ENCODE peak calls at places on chromosomes 16 and 17, in nine cellular contexts. Z is fibroblast of mammary gland, F is heart right ventricle, H is natural killer cell, C is foreskin keratinocyte, B is GM10248, U is body of pancreas, N is Calu3, O is foreskin fibroblast. D is an unnamed sample.

GRCh38 chr16:85261205-85261604 is 148.9 kb upstream of the CIBAR2 start:
- DNase-seq in Z (no peak), F (no peak), H (no peak), C (no peak), B (no peak), U (no peak), N (no peak), O (no peak), D (no peak)

GRCh38 chr16:85062303-85062702 is 34.7 kb downstream of the KIAA0513 start:
- DNase-seq in Z (no peak), F (no peak), H (no peak), C (no peak), B (no peak), U (no peak), N (no peak), O (no peak), D (no peak)

GRCh38 chr17:3911271-3912053 is 4.8 kb downstream of the P2RX1 start:
- DNase-seq in Z (no peak), F (no peak), H (no peak), C (no peak), B (peak), U (no peak), N (no peak), O (peak), D (no peak)

GRCh38 chr17:30995347-30995746 is 24.5 kb downstream of the RNF135 start:
- DNase-seq in Z (no peak), F (no peak), H (no peak), C (no peak), B (no peak), U (no peak), N (no peak), O (no peak), D (no peak)

GRCh38 chr17:5823219-5823618 is 238.9 kb upstream of the NLRP1 start:
- DNase-seq in Z (no peak), F (no peak), H (no peak), C (peak), B (no peak), U (no peak), N (no peak), O (no peak), D (no peak)

GRCh38 chr16:87689956-87690465 is 75.8 kb downstream of the KLHDC4 start:
- DNase-seq in Z (no peak), F (no peak), H (no peak), C (no peak), B (no peak), U (no peak), N (no peak), O (no peak), D (no peak)

GRCh38 chr17:82927661-82928601 is 88.1 kb upstream of the ZNF750 start:
- DNase-seq in Z (no peak), F (no peak), H (no peak), C (no peak), B (no peak), U (no peak), N (no peak), O (no peak), D (peak)

GRCh38 chr16:23334950-23335349 is 32.8 kb downstream of the SCNN1B start:
- DNase-seq in Z (no peak), F (no peak), H (no peak), C (no peak), B (no peak), U (no peak), N (no peak), O (no peak), D (no peak)

GRCh38 chr16:77585379-77585778 is 136.9 kb upstream of the NUDT7 start:
- DNase-seq in Z (peak), F (no peak), H (no peak), C (no peak), B (no peak), U (no peak), N (no peak), O (no peak), D (no peak)

GRCh38 chr16:54066451-54067056 is 220.0 kb downstream of the IRX3 start:
- DNase-seq in Z (no peak), F (no peak), H (no peak), C (peak), B (no peak), U (peak), N (no peak), O (peak), D (no peak)

GRCh38 chr17:245020-245419 is 63.6 kb upstream of the DOC2B start:
- DNase-seq in Z (no peak), F (no peak), H (no peak), C (no peak), B (no peak), U (peak), N (no peak), O (no peak), D (peak)

GRCh38 chr17:70190959-70191805 is 21.9 kb downstream of the KCNJ2 start:
- DNase-seq in Z (no peak), F (no peak), H (no peak), C (peak), B (no peak), U (no peak), N (no peak), O (peak), D (no peak)

GRCh38 chr17:19904412-19904811 is 36.7 kb upstream of the ULK2 start:
- DNase-seq in Z (peak), F (no peak), H (no peak), C (no peak), B (no peak), U (no peak), N (no peak), O (peak), D (no peak)

GRCh38 chr16:29989111-29989858 is 6.1 kb downstream of the HIRIP3 start:
- DNase-seq in Z (no peak), F (no peak), H (no peak), C (no peak), B (no peak), U (no peak), N (no peak), O (no peak), D (no peak)

GRCh38 chr17:79055197-79055596 is 19.4 kb upstream of the ENGASE start:
- DNase-seq in Z (no peak), F (no peak), H (no peak), C (no peak), B (no peak), U (no peak), N (no peak), O (no peak), D (no peak)

DNA sequence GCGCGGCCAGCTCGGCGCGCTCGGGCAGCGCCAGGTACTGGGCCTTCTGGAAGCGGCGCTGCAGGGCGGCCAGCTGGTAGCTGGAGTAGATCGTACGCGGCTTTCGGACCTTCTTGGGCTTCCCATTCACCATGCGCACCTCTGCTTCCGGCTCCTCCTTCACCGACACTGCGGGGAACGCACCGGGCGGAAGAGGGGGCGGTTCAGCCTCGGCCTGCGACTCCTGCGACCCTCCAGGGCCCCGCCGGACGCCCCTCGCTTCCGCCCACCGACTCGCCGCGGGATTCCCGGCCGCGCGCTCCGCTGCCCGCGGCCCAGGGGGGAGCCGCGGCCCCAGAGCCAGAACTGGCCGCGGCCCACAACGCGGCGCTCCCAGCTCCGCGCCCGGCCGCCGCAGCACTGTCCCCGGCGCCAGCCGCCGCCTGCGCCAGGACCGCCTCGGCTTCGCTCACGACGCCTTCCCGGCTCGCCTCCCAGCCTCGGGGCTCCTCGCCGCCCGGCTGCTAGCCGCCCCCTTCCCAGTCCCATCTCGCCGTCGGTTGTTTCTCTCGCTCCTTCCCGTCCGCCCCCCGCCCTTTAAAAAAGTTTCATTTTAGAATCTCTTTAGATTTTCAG is 1.5 kb downstream of the DLX3 start:
- DNase-seq in Z (no peak), F (no peak), H (no peak), C (peak), B (no peak), U (peak), N (no peak), O (peak), D (no peak)
- TF ChIP-seq CTCF in Z (no peak), F (no peak), H (no peak), C (no peak), B (no peak), U (no peak), N (no peak), O (no peak), D (no peak)

GRCh38 chr17:80845863-80846671 is 145.6 kb upstream of the CHMP6 start:
- DNase-seq in Z (no peak), F (no peak), H (no peak), C (no peak), B (no peak), U (no peak), N (no peak), O (peak), D (no peak)
- TF ChIP-seq CTCF in Z (no peak), F (no peak), H (no peak), C (no peak), B (no peak), U (peak), N (no peak), O (no peak), D (no peak)

GRCh38 chr16:47278571-47278970 is 134.8 kb upstream of the NETO2 start:
- DNase-seq in Z (no peak), F (no peak), H (no peak), C (no peak), B (no peak), U (no peak), N (no peak), O (no peak), D (no peak)
- TF ChIP-seq CTCF in Z (no peak), F (no peak), H (no peak), C (no peak), B (no peak), U (no peak), N (no peak), O (no peak), D (no peak)

GRCh38 chr17:44212507-44213402 is 6.7 kb downstream of the UBTF start:
- DNase-seq in Z (no peak), F (no peak), H (no peak), C (no peak), B (no peak), U (no peak), N (no peak), O (no peak), D (no peak)

GRCh38 chr17:44211281-44212265 is 7.9 kb downstream of the UBTF start:
- DNase-seq in Z (no peak), F (no peak), H (no peak), C (no peak), B (no peak), U (no peak), N (no peak), O (no peak), D (no peak)

GRCh38 chr17:44209786-44210341 is 9.6 kb downstream of the UBTF start:
- DNase-seq in Z (no peak), F (no peak), H (no peak), C (no peak), B (peak), U (no peak), N (no peak), O (peak), D (no peak)

GRCh38 chr17:44213403-44214229 is 5.9 kb downstream of the UBTF start:
- DNase-seq in Z (no peak), F (no peak), H (no peak), C (no peak), B (no peak), U (no peak), N (no peak), O (no peak), D (no peak)

DNA sequence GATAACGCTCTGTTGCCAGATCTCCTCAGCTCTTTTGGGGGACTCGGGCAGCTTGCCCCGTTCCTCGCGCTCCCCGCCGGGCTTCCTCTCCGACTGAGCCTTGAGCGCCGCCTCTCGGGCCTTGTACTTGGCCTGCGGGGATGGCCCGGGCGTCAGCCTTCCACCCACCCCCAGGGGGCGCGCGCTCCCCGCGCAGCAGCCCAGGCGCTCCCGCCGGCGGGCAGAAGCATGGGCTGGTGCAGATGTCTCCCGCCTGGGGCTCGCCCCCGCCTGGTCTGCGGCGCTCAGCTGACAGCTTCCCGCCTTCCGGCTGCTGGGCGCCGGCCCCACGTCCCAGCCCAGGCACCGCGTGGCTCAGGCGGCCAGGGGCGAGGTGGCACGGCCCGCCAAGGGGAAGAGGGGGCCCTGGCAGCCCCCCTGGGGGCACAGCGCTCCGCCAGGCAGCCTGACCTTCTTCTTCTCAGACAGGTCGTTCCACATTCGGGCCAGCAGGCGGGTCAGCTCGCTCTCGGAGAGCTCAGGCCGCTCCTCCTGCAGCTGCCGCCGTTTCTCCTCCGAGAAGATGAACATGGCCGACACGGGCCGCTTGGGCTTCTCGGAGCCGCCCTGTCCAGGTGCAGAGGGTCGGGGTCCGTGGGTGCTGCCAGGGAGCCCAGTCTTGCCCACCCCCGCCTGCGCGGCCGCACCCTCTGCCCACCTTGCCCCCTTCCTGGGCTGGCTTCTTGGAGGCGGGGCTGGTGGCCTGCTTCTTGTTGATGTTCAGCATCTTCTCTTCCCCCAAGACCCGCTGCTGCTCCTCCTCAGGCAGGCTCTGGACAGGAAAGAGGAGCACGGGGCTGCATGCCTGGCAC is 8.9 kb downstream of the UBTF start:
- DNase-seq in Z (peak), F (peak), H (peak), C (no peak), B (peak), U (peak), N (no peak), O (peak), D (peak)
- TF ChIP-seq CTCF in Z (peak), F (peak), H (peak), C (peak), B (peak), U (peak), N (peak), O (peak), D (peak)

GRCh38 chr16:17273142-17273561 is 197.6 kb downstream of the XYLT1 start:
- DNase-seq in Z (peak), F (no peak), H (no peak), C (peak), B (peak), U (peak), N (peak), O (peak), D (no peak)

GRCh38 chr16:17272716-17273115 is 198.0 kb downstream of the XYLT1 start:
- DNase-seq in Z (no peak), F (no peak), H (no peak), C (no peak), B (no peak), U (no peak), N (no peak), O (no peak), D (no peak)

GRCh38 chr16:17275989-17276530 is 194.7 kb downstream of the XYLT1 start:
- DNase-seq in Z (no peak), F (no peak), H (no peak), C (no peak), B (no peak), U (no peak), N (no peak), O (no peak), D (no peak)

GRCh38 chr16:17276610-17277009 is 194.2 kb downstream of the XYLT1 start:
- DNase-seq in Z (no peak), F (no peak), H (no peak), C (no peak), B (no peak), U (no peak), N (no peak), O (no peak), D (no peak)

GRCh38 chr16:17275076-17275732 is 195.6 kb downstream of the XYLT1 start:
- DNase-seq in Z (no peak), F (no peak), H (no peak), C (peak), B (no peak), U (peak), N (peak), O (peak), D (no peak)
- TF ChIP-seq CTCF in Z (no peak), F (no peak), H (no peak), C (no peak), B (no peak), U (no peak), N (no peak), O (no peak), D (no peak)

GRCh38 chr17:49298371-49298976 is 63.6 kb downstream of the ZNF652 start:
- DNase-seq in Z (no peak), F (no peak), H (no peak), C (no peak), B (no peak), U (no peak), N (no peak), O (no peak), D (no peak)
- TF ChIP-seq CTCF in Z (no peak), F (no peak), H (no peak), C (no peak), B (no peak), U (no peak), N (no peak), O (no peak), D (no peak)

DNA sequence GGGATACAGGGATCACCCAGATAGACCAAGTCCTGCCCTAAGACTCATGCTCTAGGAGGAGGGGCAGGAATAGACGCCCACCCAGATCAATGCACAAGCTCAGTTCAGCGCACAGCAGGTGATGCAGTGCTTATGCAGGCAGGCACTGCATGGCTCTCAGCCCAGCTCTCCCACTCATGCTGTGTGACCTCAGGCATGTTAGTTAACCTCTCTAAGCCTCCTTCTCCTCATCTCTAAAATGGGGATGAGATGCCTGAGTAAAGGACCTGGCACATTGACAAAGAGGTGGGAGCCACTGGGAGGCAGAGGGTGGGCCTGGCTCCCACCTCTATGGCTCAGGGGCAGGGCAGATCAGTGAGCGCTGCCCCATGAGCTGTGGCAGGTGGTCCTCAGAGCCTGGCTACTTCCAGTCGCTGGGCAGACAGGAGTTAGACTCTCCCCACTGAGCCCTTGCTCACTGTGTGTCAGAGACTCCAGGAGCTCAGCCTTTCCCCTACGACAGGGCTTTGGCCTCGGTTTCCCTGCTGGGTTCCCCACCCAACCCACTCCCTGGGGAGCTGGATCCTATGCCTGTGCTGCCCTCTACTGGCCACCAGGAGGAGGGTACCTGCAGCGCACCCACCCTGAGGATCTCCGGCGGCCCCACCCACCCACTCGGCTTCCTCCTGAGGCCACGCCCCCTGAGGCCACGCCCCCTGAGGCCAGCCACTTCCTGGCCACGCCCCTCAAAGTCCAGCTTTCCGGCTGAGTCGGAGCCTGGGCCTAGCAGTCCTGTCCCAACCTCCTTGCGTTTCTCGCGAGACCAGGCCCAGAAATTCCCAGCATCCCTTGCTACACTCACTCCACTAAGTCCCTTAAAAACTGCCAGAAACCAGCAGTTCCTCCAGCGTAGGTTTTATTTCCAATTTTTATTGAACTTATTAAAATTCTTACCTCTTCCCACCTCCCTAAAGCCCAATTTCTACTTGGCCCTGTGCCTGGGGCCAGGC is 196.1 kb downstream of the GSG1L start:
- DNase-seq in Z (peak), F (peak), H (peak), C (peak), B (peak), U (peak), N (peak), O (peak), D (peak)
- TF ChIP-seq CTCF in Z (peak), F (peak), H (peak), C (peak), B (peak), U (no peak), N (peak), O (peak), D (peak)

D was measured in left ventricle myocardium inferior.